ENCODE peak calls at places on chromosomes 4 and X, in seven cellular contexts. X, J, R, H, W, S and G are unnamed samples.

GRCh38 chr4:88017516-88018302 is 10.3 kb downstream of the PKD2 start:
- DNase-seq in X (no peak), J (peak), R (no peak), H (no peak), W (peak), S (no peak), G (no peak)

GRCh38 chr4:3712112-3712805 is 53.9 kb upstream of the ADRA2C start:
- DNase-seq in X (no peak), J (no peak), R (no peak), H (no peak), W (no peak), S (no peak), G (peak)

GRCh38 chr4:14155803-14156202 is 528.3 kb upstream of the BOD1L1 start:
- DNase-seq in X (no peak), J (no peak), R (no peak), H (no peak), W (no peak), S (no peak), G (no peak)

GRCh38 chr4:14254252-14254651 is 626.7 kb upstream of the BOD1L1 start:
- DNase-seq in X (no peak), J (peak), R (peak), H (peak), W (peak), S (peak), G (no peak)

GRCh38 chr4:3866813-3867129 is 100.6 kb downstream of the ADRA2C start:
- DNase-seq in X (no peak), J (no peak), R (peak), H (peak), W (no peak), S (no peak), G (peak)

GRCh38 chr4:132297346-132297745 is 851.7 kb upstream of the PCDH10 start:
- DNase-seq in X (no peak), J (peak), R (no peak), H (no peak), W (no peak), S (peak), G (no peak)

GRCh38 chr4:78654809-78655208 is 103.2 kb downstream of the ANXA3 start:
- DNase-seq in X (no peak), J (no peak), R (no peak), H (no peak), W (no peak), S (no peak), G (no peak)

GRCh38 chrX:116749943-116750342 is 287.2 kb upstream of the CT83 start:
- DNase-seq in X (no peak), J (no peak), R (no peak), H (no peak), W (peak), S (no peak), G (no peak)

GRCh38 chr4:44760142-44760898 is 34.0 kb upstream of the GNPDA2 start:
- DNase-seq in X (no peak), J (peak), R (no peak), H (no peak), W (peak), S (peak), G (no peak)

GRCh38 chr4:83112678-83113428 is 1.7 kb downstream of the PLAC8 start:
- DNase-seq in X (no peak), J (peak), R (no peak), H (no peak), W (no peak), S (no peak), G (no peak)

GRCh38 chrX:25021132-25021498 is 5.3 kb upstream of the ARX start:
- DNase-seq in X (no peak), J (no peak), R (no peak), H (no peak), W (no peak), S (peak), G (no peak)

GRCh38 chrX:124239911-124240310 is 92.5 kb upstream of the TEX13D start:
- DNase-seq in X (no peak), J (no peak), R (no peak), H (no peak), W (no peak), S (no peak), G (no peak)

GRCh38 chr4:25505637-25505991 is 128.6 kb downstream of the ANAPC4 start:
- DNase-seq in X (no peak), J (no peak), R (no peak), H (no peak), W (no peak), S (no peak), G (no peak)

GRCh38 chr4:1216869-1217294 is 32.0 kb downstream of the CTBP1 start:
- DNase-seq in X (no peak), J (no peak), R (no peak), H (no peak), W (no peak), S (no peak), G (peak)

GRCh38 chrX:17226736-17227135 is 148.3 kb upstream of the NHS start:
- DNase-seq in X (no peak), J (no peak), R (no peak), H (no peak), W (no peak), S (no peak), G (no peak)

GRCh38 chr4:157992038-157992706 is 180.7 kb downstream of the GASK1B start:
- DNase-seq in X (no peak), J (peak), R (peak), H (no peak), W (peak), S (peak), G (no peak)
- H3K27ac ChIP-seq in X (no peak), J (no peak), R (peak), H (peak), W (no peak), S (no peak), G (peak)

GRCh38 chr4:22780797-22781196 is 88.1 kb downstream of the GBA3 start:
- DNase-seq in X (no peak), J (no peak), R (no peak), H (no peak), W (no peak), S (no peak), G (no peak)
- H3K27ac ChIP-seq in X (no peak), J (no peak), R (no peak), H (no peak), W (no peak), S (no peak), G (no peak)

GRCh38 chr4:105601406-105601805 is 49.0 kb downstream of the ARHGEF38 start:
- DNase-seq in X (no peak), J (no peak), R (no peak), H (no peak), W (no peak), S (no peak), G (no peak)
- H3K27ac ChIP-seq in X (no peak), J (no peak), R (no peak), H (no peak), W (no peak), S (no peak), G (no peak)

DNA sequence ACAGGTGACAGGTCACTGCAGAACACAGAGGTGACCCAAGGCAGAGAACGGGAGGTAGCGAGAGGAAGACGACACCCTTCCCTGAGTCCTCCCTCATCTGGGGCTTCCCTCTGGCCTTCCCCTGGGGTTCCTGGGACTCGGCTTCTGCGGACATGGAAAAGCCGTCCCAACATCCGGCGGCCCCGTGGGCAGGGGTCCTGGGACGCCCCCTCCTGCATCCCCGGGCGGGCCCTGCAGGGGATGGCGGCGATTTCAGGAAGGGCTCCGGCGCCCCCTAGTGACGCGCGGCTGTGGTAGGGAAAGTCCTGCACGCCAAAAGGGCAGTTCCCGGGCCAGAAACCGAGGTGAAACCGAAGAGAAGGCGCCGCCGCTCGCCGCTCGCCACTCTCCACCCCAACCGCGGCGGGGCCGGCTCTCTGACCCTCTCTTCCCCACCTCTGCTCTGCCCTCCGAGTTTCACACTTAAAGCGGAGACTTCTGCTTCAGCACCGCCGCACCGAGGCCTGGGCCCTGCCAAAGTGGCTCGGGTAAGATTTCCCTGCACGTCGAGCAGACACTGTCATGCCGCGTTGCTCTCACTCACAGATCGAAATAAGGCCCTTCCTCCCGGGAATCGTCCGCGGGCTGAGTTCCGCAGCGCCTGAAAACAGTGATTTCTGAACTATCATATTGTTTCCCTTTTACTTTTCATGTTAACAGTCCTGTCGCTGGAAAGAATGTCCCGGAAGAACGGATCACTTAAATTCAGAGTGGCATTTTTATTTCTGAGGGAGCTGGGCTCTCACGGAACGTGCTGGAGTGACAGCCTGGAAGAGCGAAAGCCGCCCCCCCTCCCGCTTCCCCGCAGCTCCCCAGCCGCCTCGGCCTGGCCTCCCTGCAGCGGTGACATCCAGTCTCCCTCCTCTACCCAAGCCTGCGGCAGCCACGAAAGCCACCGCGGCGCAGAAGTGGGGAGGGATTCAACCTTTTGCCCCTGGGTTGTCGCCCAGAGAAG is 110.6 kb downstream of the DCTD start:
- DNase-seq in X (no peak), J (peak), R (peak), H (peak), W (peak), S (peak), G (peak)
- H3K27ac ChIP-seq in X (no peak), J (peak), R (no peak), H (no peak), W (peak), S (no peak), G (no peak)

GRCh38 chr4:41203841-41204240 is 10.5 kb downstream of the APBB2 start:
- DNase-seq in X (no peak), J (no peak), R (no peak), H (no peak), W (no peak), S (no peak), G (no peak)
- H3K27ac ChIP-seq in X (no peak), J (peak), R (no peak), H (peak), W (peak), S (no peak), G (no peak)

GRCh38 chr4:105784761-105785160 is 76.2 kb downstream of the GSTCD start:
- DNase-seq in X (no peak), J (no peak), R (no peak), H (no peak), W (no peak), S (no peak), G (no peak)
- H3K27ac ChIP-seq in X (no peak), J (no peak), R (no peak), H (no peak), W (no peak), S (no peak), G (no peak)

DNA sequence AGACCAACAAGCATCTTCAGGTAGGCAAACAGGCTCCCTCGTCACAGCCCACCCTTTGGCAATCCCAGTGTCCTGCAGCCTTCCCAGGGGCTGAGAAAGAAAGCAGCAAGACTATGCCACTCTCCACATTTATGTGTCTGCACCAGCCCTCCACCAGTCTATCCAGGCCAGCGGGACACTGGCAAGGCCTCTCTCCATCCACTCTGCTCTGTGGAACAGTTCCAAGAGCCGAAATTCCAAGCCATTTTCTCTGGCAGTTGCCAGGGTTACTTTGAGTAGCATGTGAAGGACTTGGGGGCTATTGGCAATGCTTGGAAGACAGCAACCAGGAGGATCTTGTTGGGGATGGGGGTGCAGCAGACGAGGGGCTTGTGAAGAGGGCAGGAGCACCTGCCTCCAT is 52.1 kb downstream of the TSC22D3 start:
- DNase-seq in X (no peak), J (no peak), R (no peak), H (no peak), W (no peak), S (no peak), G (no peak)
- H3K27ac ChIP-seq in X (no peak), J (no peak), R (no peak), H (no peak), W (no peak), S (no peak), G (no peak)

GRCh38 chrX:3268804-3269203 is 77.6 kb downstream of the MXRA5 start:
- DNase-seq in X (no peak), J (peak), R (no peak), H (no peak), W (peak), S (no peak), G (no peak)
- H3K27ac ChIP-seq in X (no peak), J (peak), R (no peak), H (no peak), W (peak), S (no peak), G (no peak)